ENCODE peak calls at places on chromosome 2, in ten cellular contexts. T, F, S, P, I, D, U, Z, G and K are unnamed samples.
A peak's percentile ranks its signal among the peaks of the same experiment; 100 is the strongest.

GRCh38 chr2:50765146-50765545 is 266.8 kb downstream of the NRXN1 start:
- DNase-seq in S (no peak), D (no peak), Z (no peak), P (no peak), I (no peak), F (no peak), T (no peak), U (no peak), G (no peak), K (no peak)

GRCh38 chr2:41940715-41941114 is 107.1 kb upstream of the PKDCC start:
- DNase-seq in D (no peak), U (no peak), S (no peak), P (no peak), F (no peak), Z (no peak), T (no peak), G (no peak), I (no peak), K (no peak)

GRCh38 chr2:4381049-4381448 is 677.7 kb downstream of the DCDC2C start:
- DNase-seq in Z (no peak), P (no peak), D (no peak), U (no peak), T (no peak), S (no peak), F (no peak), I (peak; percentile 56), G (no peak), K (no peak)

GRCh38 chr2:120245520-120245835 is 7.2 kb upstream of the RALB start:
- DNase-seq in F (no peak), D (no peak), T (peak; percentile 90), G (no peak), S (peak; percentile 48), Z (peak; percentile 24), I (no peak), U (no peak), P (no peak), K (peak; percentile 41)

GRCh38 chr2:128776461-128776971 is 457.8 kb upstream of the HS6ST1 start:
- DNase-seq in T (no peak), P (no peak), U (no peak), G (no peak), Z (no peak), F (no peak), S (no peak), D (peak; percentile 28), I (no peak), K (no peak)

GRCh38 chr2:165682546-165682945 is 111.5 kb downstream of the GALNT3 start:
- DNase-seq in S (no peak), D (no peak), I (no peak), G (no peak), U (no peak), T (no peak), F (no peak), P (no peak), Z (no peak), K (no peak)

GRCh38 chr2:101406867-101407266 is 19.6 kb upstream of the CREG2 start:
- DNase-seq in S (peak; percentile 46), U (peak; percentile 76), I (no peak), P (peak; percentile 92), D (no peak), T (no peak), Z (no peak), G (no peak), F (no peak), K (peak; percentile 96)

GRCh38 chr2:196590286-196590685 is 49.2 kb upstream of the CCDC150 start:
- DNase-seq in I (no peak), G (no peak), D (no peak), Z (no peak), T (peak; percentile 3), F (no peak), U (no peak), S (no peak), P (peak; percentile 39), K (peak; percentile 41)

GRCh38 chr2:1047485-1047884 is 96.8 kb downstream of the SNTG2 start:
- DNase-seq in P (peak; percentile 11), S (peak; percentile 24), Z (peak; percentile 7), I (peak; percentile 67), G (no peak), D (no peak), T (no peak), F (no peak), U (no peak), K (peak; percentile 22)

GRCh38 chr2:74093840-74094239 is 53.9 kb downstream of the BOLA3 start:
- DNase-seq in F (no peak), D (no peak), S (no peak), P (no peak), T (no peak), I (no peak), G (no peak), U (no peak), Z (no peak), K (no peak)

GRCh38 chr2:29013046-29013780 is 32.1 kb downstream of the TOGARAM2 start:
- DNase-seq in S (peak; percentile 40), T (no peak), P (no peak), U (no peak), Z (no peak), I (no peak), G (no peak), D (no peak), F (no peak), K (no peak)

GRCh38 chr2:64653174-64654062 is at the start of gene SERTAD2:
- DNase-seq in T (peak; percentile 90), P (peak; percentile 69), Z (peak; percentile 75), D (peak; percentile 92), G (peak; percentile 86), I (peak; percentile 81), U (peak; percentile 37), S (peak; percentile 91), F (peak; percentile 95), K (peak; percentile 88)
- TF ChIP-seq CTCF in T (peak; percentile 41), P (no peak), Z (peak; percentile 58), D (no peak), G (no peak), I (no peak), U (no peak), S (peak; percentile 18), F (peak; percentile 14), K (no peak)

DNA sequence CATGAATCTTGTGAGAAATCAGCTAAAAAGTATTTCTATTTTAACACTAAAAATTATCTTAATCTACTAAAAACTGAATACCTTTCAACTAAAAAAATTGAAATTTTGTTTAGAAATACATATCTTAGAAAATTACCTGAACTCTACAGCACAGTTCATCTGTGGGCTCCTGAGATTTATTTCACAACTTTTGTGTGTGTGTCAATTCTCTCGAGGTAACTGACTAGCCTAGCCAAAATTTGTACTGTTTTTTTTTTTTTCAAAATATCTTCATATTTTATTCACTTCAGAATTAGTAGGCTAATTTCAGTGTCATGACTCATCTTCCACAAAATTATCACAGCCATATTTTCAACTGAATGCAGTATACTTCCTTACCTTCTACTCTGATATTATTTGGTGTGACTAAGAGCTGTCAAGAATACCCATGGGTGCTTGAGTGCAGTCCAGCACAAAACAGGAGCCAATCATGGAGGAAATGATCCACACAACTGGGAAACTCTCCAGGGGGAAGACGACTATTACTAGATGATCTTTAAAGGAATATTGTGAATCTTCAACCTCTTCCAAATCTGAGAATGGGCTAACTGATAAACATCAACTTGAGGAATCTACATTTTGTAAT is 174.6 kb downstream of the ZNF385B start:
- DNase-seq in G (no peak), Z (no peak), P (no peak), T (no peak), U (no peak), D (no peak), F (no peak), I (no peak), S (no peak), K (peak; percentile 49)
- H3K4me3 ChIP-seq in G (no peak overlapping the region), Z (no peak overlapping the region), P (no peak overlapping the region), T (no peak overlapping the region), U (no peak overlapping the region), D (no peak overlapping the region), F (no peak overlapping the region), I (no peak overlapping the region), S (no peak overlapping the region), K (no peak overlapping the region)

GRCh38 chr2:178301595-178302324 is 107.4 kb downstream of the OSBPL6 start:
- DNase-seq in D (no peak), Z (no peak), T (no peak), S (no peak), F (peak; percentile 45), G (peak; percentile 37), U (no peak), I (no peak), P (no peak), K (no peak)

GRCh38 chr2:178309541-178309940 is 115.2 kb downstream of the OSBPL6 start:
- DNase-seq in S (no peak), U (no peak), D (no peak), Z (no peak), G (no peak), P (no peak), I (no peak), F (no peak), T (no peak), K (no peak)

GRCh38 chr2:178304262-178304661 is 110.0 kb downstream of the OSBPL6 start:
- DNase-seq in G (no peak), I (no peak), P (no peak), Z (no peak), T (no peak), S (no peak), D (no peak), U (no peak), F (no peak), K (no peak)

GRCh38 chr2:178306351-178307073 is 112.2 kb downstream of the OSBPL6 start:
- DNase-seq in Z (peak; percentile 62), U (no peak), F (peak; percentile 64), G (peak; percentile 61), D (no peak), S (peak; percentile 62), T (peak; percentile 38), I (peak; percentile 84), P (no peak), K (peak; percentile 45)
- TF ChIP-seq CTCF in Z (peak; percentile 87), U (peak; percentile 76), F (peak; percentile 65), G (peak; percentile 41), D (peak; percentile 20), S (peak; percentile 46), T (peak; percentile 67), I (peak; percentile 72), P (peak; percentile 21), K (peak; percentile 63)

GRCh38 chr2:5691659-5692529 is at the start of gene SOX11:
- DNase-seq in T (no peak), I (peak; percentile 97), P (peak; percentile 87), S (no peak), F (no peak), D (no peak), U (peak; percentile 2), G (no peak), Z (no peak), K (peak; percentile 74)
- H3K4me3 ChIP-seq in T (no peak within 1 kb of the TSS), I (peak within 1 kb of the TSS; percentile 97), P (peak within 1 kb of the TSS; percentile 98), S (no peak within 1 kb of the TSS), F (peak within 1 kb of the TSS; percentile 31), D (peak within 1 kb of the TSS; percentile 57), U (peak within 1 kb of the TSS; percentile 17), G (no peak within 1 kb of the TSS), Z (no peak within 1 kb of the TSS), K (peak within 1 kb of the TSS; percentile 64)

DNA sequence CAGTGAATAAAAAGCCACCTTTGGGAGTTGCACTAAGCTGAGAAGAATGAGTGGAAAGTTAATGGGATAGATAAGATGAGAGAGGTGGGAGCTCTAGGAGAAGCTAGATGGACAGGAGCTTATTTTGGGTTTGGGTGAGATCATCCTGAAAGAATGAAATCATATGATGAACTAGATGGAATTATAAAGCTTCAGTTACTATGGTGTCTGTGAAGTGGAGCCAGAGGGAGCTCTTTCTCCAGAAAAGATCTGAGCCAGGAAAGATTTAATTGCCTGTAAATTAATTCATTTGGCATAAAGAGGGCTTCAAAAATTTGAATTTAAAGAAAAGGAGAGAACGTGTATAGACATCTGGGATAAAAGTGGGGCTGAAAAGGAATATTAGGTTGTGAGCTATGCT is 10.3 kb downstream of the DNAH6 start:
- DNase-seq in G (no peak), T (no peak), U (no peak), S (no peak), F (no peak), P (peak; percentile 2), I (no peak), Z (no peak), D (no peak), K (peak; percentile 11)
- TF ChIP-seq CTCF in G (no peak), T (no peak), U (no peak), S (peak; percentile 8), F (no peak), P (no peak), I (peak; percentile 40), Z (no peak), D (no peak), K (peak; percentile 28)